ENCODE peak calls at places on chromosomes 3 and 15, in eight cellular contexts. G is astrocyte, D is neural progenitor cell, O is HCT116, B is HepG2, N is IMR-90, Q is PC-3, Y is SK-N-SH. F is an unnamed sample.

GRCh38 chr15:40105517-40106202 is 3.0 kb downstream of the BMF start:
- DNase-seq in D (no peak), N (no peak), B (no peak), Q (no peak), G (no peak), O (no peak), Y (no peak), F (no peak)

GRCh38 chr15:72688697-72689096 is 2.7 kb downstream of the BBS4 start:
- DNase-seq in Q (no peak), D (no peak), G (no peak), Y (no peak), B (no peak), N (no peak), O (no peak), F (no peak)

GRCh38 chr3:126258670-126259069 is 78.3 kb upstream of the ALDH1L1 start:
- DNase-seq in Y (no peak), O (no peak), N (no peak), G (no peak), Q (peak; percentile 5), B (no peak), D (no peak), F (peak; percentile 46)

GRCh38 chr15:73982251-73982962 is 9.7 kb downstream of the STOML1 start:
- DNase-seq in O (no peak), B (no peak), Q (peak; percentile 82), D (no peak), Y (no peak), N (peak; percentile 91), G (peak; percentile 92), F (peak; percentile 79)

GRCh38 chr15:93180656-93181055 is 91.6 kb upstream of the RGMA start:
- DNase-seq in Y (no peak), G (no peak), D (peak; percentile 59), N (no peak), O (no peak), B (no peak), Q (no peak), F (no peak)

GRCh38 chr3:153670577-153670976 is 450.6 kb upstream of the ARHGEF26 start:
- DNase-seq in D (no peak), G (no peak), B (no peak), O (no peak), Q (no peak), Y (no peak), N (no peak), F (no peak)

GRCh38 chr3:177574232-177574856 is 377.1 kb upstream of the TBL1XR1 start:
- DNase-seq in N (peak; percentile 81), O (no peak), Q (no peak), Y (no peak), G (peak; percentile 90), B (peak; percentile 71), D (peak; percentile 64), F (no peak)

GRCh38 chr3:128133273-128133883 is 9.8 kb upstream of the RUVBL1 start:
- DNase-seq in G (peak; percentile 34), Q (peak; percentile 51), B (peak; percentile 47), O (peak; percentile 36), N (peak; percentile 70), Y (peak; percentile 44), D (peak; percentile 80), F (no peak)

GRCh38 chr3:132164469-132165092 is 129.8 kb upstream of the CPNE4 start:
- DNase-seq in O (no peak), Y (no peak), B (peak; percentile 4), N (peak; percentile 29), Q (peak; percentile 95), G (peak; percentile 17), D (no peak), F (peak; percentile 58)

GRCh38 chr15:63501256-63502089 is 2.9 kb upstream of the USP3 start:
- DNase-seq in N (peak; percentile 97), Q (peak; percentile 79), B (peak; percentile 38), O (no peak), G (peak; percentile 90), D (peak; percentile 48), Y (no peak), F (peak; percentile 55)

GRCh38 chr3:134640378-134640777 is 10.4 kb downstream of the KY start:
- DNase-seq in Y (no peak), O (no peak), N (no peak), Q (no peak), B (no peak), G (no peak), D (no peak), F (no peak)

GRCh38 chr3:146387566-146387965 is 81.8 kb downstream of the PLSCR2 start:
- DNase-seq in O (no peak), G (no peak), Q (no peak), D (no peak), B (no peak), Y (no peak), N (no peak), F (no peak)

GRCh38 chr15:83290236-83290635 is 5.8 kb upstream of the BNC1 start:
- DNase-seq in O (no peak), N (no peak), Q (no peak), Y (peak; percentile 24), B (no peak), G (no peak), D (no peak), F (no peak)

GRCh38 chr3:42894693-42895092 is 11.2 kb upstream of the ZNF662 start:
- DNase-seq in D (no peak), G (no peak), B (peak; percentile 42), Q (no peak), O (no peak), Y (no peak), N (no peak), F (no peak)

GRCh38 chr15:48592221-48592731 is 53.2 kb downstream of the FBN1 start:
- DNase-seq in B (no peak), N (peak; percentile 94), D (no peak), O (no peak), G (peak; percentile 100), Q (no peak), Y (no peak), F (no peak)

GRCh38 chr3:113269661-113270060 is 58.3 kb downstream of the BOC start:
- DNase-seq in G (no peak), B (no peak), Y (no peak), N (no peak), O (no peak), D (no peak), Q (no peak), F (no peak)

GRCh38 chr3:33074217-33075067 is 22.5 kb downstream of the GLB1 start:
- DNase-seq in G (peak; percentile 37), Q (peak; percentile 84), B (peak; percentile 58), N (peak; percentile 72), D (peak; percentile 84), O (peak; percentile 48), Y (peak; percentile 79), F (peak; percentile 38)

GRCh38 chr3:22231061-22231460 is 480.1 kb upstream of the ZNF385D start:
- DNase-seq in Y (no peak), B (no peak), N (no peak), G (no peak), D (no peak), Q (peak; percentile 19), O (no peak), F (no peak)

GRCh38 chr3:13012228-13012691 is 61.0 kb downstream of the IQSEC1 start:
- DNase-seq in Y (no peak), Q (no peak), G (no peak), D (no peak), O (no peak), B (no peak), N (peak; percentile 44), F (no peak)

GRCh38 chr15:100836501-100836900 is 43.1 kb upstream of the ALDH1A3 start:
- DNase-seq in N (no peak), B (no peak), D (no peak), O (no peak), Y (no peak), Q (no peak), G (no peak), F (no peak)

GRCh38 chr15:33278816-33279612 is 31.8 kb upstream of the RYR3 start:
- DNase-seq in Q (peak; percentile 96), Y (no peak), G (peak; percentile 88), O (peak; percentile 92), N (peak; percentile 84), B (no peak), D (no peak), F (peak; percentile 83)

GRCh38 chr3:84967767-84968581 is 9.2 kb downstream of the CADM2 start:
- DNase-seq in Y (no peak), Q (no peak), G (peak; percentile 4), B (no peak), O (no peak), N (no peak), D (peak; percentile 69), F (no peak)

GRCh38 chr3:63933459-63933858 is 21.3 kb upstream of the SCAANT1 start:
- DNase-seq in N (no peak), O (no peak), B (no peak), Y (no peak), D (no peak), G (no peak), Q (no peak), F (no peak)
- H2AFZ ChIP-seq in N (no peak overlapping the region), O (no peak overlapping the region), B (no peak overlapping the region), Y (no peak overlapping the region), D (no peak overlapping the region), G (no peak overlapping the region), Q (no peak overlapping the region), F (no peak overlapping the region)

DNA sequence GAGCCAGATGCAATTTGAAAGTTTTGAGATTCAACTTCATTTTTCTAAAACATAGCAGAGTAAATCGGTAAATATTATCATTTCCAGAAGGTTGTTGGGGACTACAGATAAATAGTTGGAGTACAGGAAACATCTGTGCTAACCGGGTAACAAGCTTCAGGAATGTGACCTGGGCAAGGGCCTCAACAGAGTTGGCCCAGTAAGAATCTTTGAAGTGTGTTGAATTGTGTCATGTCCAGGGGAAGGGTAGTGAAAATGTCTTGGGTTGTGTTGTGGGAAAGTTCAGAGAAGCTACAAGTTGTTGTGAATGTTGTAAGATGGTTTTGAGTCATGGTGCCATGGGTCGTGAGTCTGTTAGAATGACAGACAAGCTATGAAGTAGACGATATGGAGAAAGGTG is 35.7 kb downstream of the SQOR start:
- DNase-seq in Q (no peak), Y (no peak), G (no peak), B (no peak), O (no peak), N (peak; percentile 30), D (no peak), F (no peak)
- H2AFZ ChIP-seq in Q (no peak overlapping the region), Y (no peak overlapping the region), G (no peak overlapping the region), B (no peak overlapping the region), O (no peak overlapping the region), N (no peak overlapping the region), D (no peak overlapping the region), F (no peak overlapping the region)

GRCh38 chr3:162492446-162493081 is 996.0 kb downstream of the OTOL1 start:
- DNase-seq in Q (peak; percentile 75), Y (no peak), O (no peak), G (peak; percentile 83), B (no peak), D (no peak), N (peak; percentile 84), F (no peak)
- H2AFZ ChIP-seq in Q (peak overlapping the region; percentile 44), Y (no peak overlapping the region), O (no peak overlapping the region), G (no peak overlapping the region), B (no peak overlapping the region), D (no peak overlapping the region), N (no peak overlapping the region), F (no peak overlapping the region)

GRCh38 chr3:57960174-57960505 is 48.1 kb upstream of the FLNB start:
- DNase-seq in G (no peak), N (no peak), D (no peak), Q (no peak), O (no peak), Y (no peak), B (peak; percentile 19), F (no peak)
- H2AFZ ChIP-seq in G (peak overlapping the region; percentile 80), N (peak overlapping the region; percentile 24), D (peak overlapping the region; percentile 79), Q (no peak overlapping the region), O (no peak overlapping the region), Y (no peak overlapping the region), B (peak overlapping the region; percentile 29), F (no peak overlapping the region)

GRCh38 chr3:49470714-49471420 is 800 bp downstream of the DAG1 start:
- DNase-seq in N (no peak), B (no peak), O (no peak), Q (peak; percentile 17), D (no peak), G (no peak), Y (no peak), F (no peak)
- H2AFZ ChIP-seq in N (peak overlapping the region; percentile 99), B (no peak overlapping the region), O (no peak overlapping the region), Q (peak overlapping the region; percentile 78), D (no peak overlapping the region), G (peak overlapping the region; percentile 83), Y (peak overlapping the region; percentile 54), F (peak overlapping the region; percentile 82)

F was measured in PC-9.